ENCODE peak calls at places on chromosomes 6 and 20, in seven cellular contexts. One of them, this sample, is unnamed.

GRCh38 chr6:48628316-48628715 is 517.3 kb upstream of the PTCHD4 start:
- DNase-seq in tibial artery: no peak
- DNase-seq in brain microvascular endothelial cell: peak
- DNase-seq in left lung: no peak
- DNase-seq in HepG2: no peak
- DNase-seq in uterus: no peak
- DNase-seq in neural progenitor cell: no peak
- DNase-seq in this sample: no peak

GRCh38 chr20:63014710-63015109 is 7.9 kb upstream of the BHLHE23 start:
- DNase-seq in tibial artery: no peak
- DNase-seq in brain microvascular endothelial cell: no peak
- DNase-seq in left lung: peak
- DNase-seq in HepG2: no peak
- DNase-seq in uterus: no peak
- DNase-seq in neural progenitor cell: peak
- DNase-seq in this sample: peak

GRCh38 chr6:158324136-158324535 is 11.9 kb downstream of the TULP4 start:
- DNase-seq in tibial artery: no peak
- DNase-seq in brain microvascular endothelial cell: peak
- DNase-seq in left lung: no peak
- DNase-seq in HepG2: no peak
- DNase-seq in uterus: no peak
- DNase-seq in neural progenitor cell: no peak
- DNase-seq in this sample: no peak

GRCh38 chr6:5617179-5617578 is 355.9 kb downstream of the FARS2 start:
- DNase-seq in tibial artery: no peak
- DNase-seq in brain microvascular endothelial cell: no peak
- DNase-seq in left lung: no peak
- DNase-seq in HepG2: no peak
- DNase-seq in uterus: no peak
- DNase-seq in neural progenitor cell: no peak
- DNase-seq in this sample: no peak

GRCh38 chr6:3159805-3160781 is 2.7 kb upstream of the TUBB2A start:
- DNase-seq in tibial artery: no peak
- DNase-seq in brain microvascular endothelial cell: no peak
- DNase-seq in left lung: no peak
- DNase-seq in HepG2: peak
- DNase-seq in uterus: peak
- DNase-seq in neural progenitor cell: peak
- DNase-seq in this sample: no peak

GRCh38 chr6:16543491-16543890 is 217.8 kb downstream of the ATXN1 start:
- DNase-seq in tibial artery: no peak
- DNase-seq in brain microvascular endothelial cell: no peak
- DNase-seq in left lung: no peak
- DNase-seq in HepG2: no peak
- DNase-seq in uterus: no peak
- DNase-seq in neural progenitor cell: no peak
- DNase-seq in this sample: no peak

GRCh38 chr6:56148488-56149190 is 98.7 kb downstream of the COL21A1 start:
- DNase-seq in tibial artery: no peak
- DNase-seq in brain microvascular endothelial cell: peak
- DNase-seq in left lung: no peak
- DNase-seq in HepG2: no peak
- DNase-seq in uterus: no peak
- DNase-seq in neural progenitor cell: no peak
- DNase-seq in this sample: no peak

GRCh38 chr20:5987383-5987782 is 36.9 kb downstream of the MCM8 start:
- DNase-seq in tibial artery: no peak
- DNase-seq in brain microvascular endothelial cell: no peak
- DNase-seq in left lung: no peak
- DNase-seq in HepG2: no peak
- DNase-seq in uterus: no peak
- DNase-seq in neural progenitor cell: no peak
- DNase-seq in this sample: no peak

GRCh38 chr6:28769626-28770402 is 154.0 kb downstream of the TRIM27 start:
- DNase-seq in tibial artery: no peak
- DNase-seq in brain microvascular endothelial cell: peak
- DNase-seq in left lung: no peak
- DNase-seq in HepG2: no peak
- DNase-seq in uterus: no peak
- DNase-seq in neural progenitor cell: peak
- DNase-seq in this sample: no peak

GRCh38 chr6:41503435-41503768 is 42.8 kb upstream of the FOXP4 start:
- DNase-seq in tibial artery: no peak
- DNase-seq in brain microvascular endothelial cell: no peak
- DNase-seq in left lung: no peak
- DNase-seq in HepG2: no peak
- DNase-seq in uterus: no peak
- DNase-seq in neural progenitor cell: no peak
- DNase-seq in this sample: no peak
- H3K4me3 ChIP-seq in tibial artery: peak
- H3K4me3 ChIP-seq in brain microvascular endothelial cell: peak
- H3K4me3 ChIP-seq in left lung: no peak
- H3K4me3 ChIP-seq in HepG2: peak
- H3K4me3 ChIP-seq in uterus: no peak
- H3K4me3 ChIP-seq in neural progenitor cell: peak
- H3K4me3 ChIP-seq in this sample: peak

DNA sequence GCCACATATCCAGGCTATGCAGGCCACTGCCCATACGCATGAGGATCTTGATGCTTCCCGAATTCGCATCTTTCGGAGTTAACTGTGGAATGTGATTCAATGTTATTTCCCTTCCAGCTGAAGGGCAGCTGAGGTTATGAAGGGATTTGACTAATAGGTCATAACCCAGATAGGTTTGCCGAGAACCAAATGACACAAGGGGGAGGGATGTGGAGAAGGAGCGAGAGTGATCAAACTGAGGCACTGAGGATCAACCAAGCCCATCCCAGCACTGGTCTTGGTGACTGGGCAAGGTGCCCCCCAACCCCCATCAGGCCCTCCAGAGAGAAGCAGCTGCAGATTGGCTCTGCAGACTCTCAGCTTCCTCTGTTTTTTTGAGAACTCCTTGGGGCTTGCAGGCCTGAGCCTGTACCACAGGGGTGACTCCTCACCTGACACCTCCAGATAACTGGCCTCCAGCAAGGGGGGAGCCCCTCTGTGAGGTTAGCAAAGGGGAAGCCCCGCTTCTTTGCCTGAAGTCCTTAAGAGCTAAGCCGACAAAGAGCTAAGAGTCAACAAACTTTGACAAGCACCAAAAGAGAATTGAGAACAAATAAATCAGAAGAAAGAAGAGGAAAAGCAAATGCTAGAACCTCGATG is 185.9 kb downstream of the PDE7B start:
- DNase-seq in tibial artery: no peak
- DNase-seq in brain microvascular endothelial cell: no peak
- DNase-seq in left lung: no peak
- DNase-seq in HepG2: no peak
- DNase-seq in uterus: peak
- DNase-seq in neural progenitor cell: no peak
- DNase-seq in this sample: no peak
- H3K4me3 ChIP-seq in tibial artery: no peak
- H3K4me3 ChIP-seq in brain microvascular endothelial cell: peak
- H3K4me3 ChIP-seq in left lung: no peak
- H3K4me3 ChIP-seq in HepG2: no peak
- H3K4me3 ChIP-seq in uterus: peak
- H3K4me3 ChIP-seq in neural progenitor cell: no peak
- H3K4me3 ChIP-seq in this sample: no peak

DNA sequence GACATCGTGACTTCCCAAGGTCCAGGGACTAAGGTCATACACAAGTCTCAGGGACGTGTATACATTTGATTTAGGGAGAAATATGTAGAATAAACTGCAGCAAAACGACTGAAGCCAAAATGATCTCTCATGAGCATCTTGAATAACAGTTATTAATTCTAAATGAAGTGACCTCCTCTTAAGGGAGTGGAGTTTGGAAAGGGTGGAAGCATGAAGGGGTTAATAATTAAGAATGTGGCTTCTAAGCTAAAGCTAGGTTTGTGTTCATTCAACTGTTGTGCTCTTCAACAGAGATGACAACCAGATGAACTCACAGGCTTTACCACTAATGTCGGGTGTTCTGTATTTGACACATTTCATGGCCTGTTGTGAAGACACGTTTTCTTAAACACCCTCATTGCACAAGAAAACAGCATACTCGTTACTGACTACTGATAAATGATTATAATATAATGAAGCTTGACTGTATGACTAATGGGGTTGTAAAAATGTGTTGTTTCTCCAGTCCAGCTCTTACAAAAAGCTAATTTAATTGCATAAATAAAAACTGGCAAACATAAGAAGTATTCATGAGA is 1.5 kb downstream of the PPP1R14C start:
- DNase-seq in tibial artery: no peak
- DNase-seq in brain microvascular endothelial cell: no peak
- DNase-seq in left lung: no peak
- DNase-seq in HepG2: no peak
- DNase-seq in uterus: no peak
- DNase-seq in neural progenitor cell: no peak
- DNase-seq in this sample: no peak
- H3K4me3 ChIP-seq in tibial artery: peak
- H3K4me3 ChIP-seq in brain microvascular endothelial cell: no peak
- H3K4me3 ChIP-seq in left lung: peak
- H3K4me3 ChIP-seq in HepG2: no peak
- H3K4me3 ChIP-seq in uterus: no peak
- H3K4me3 ChIP-seq in neural progenitor cell: peak
- H3K4me3 ChIP-seq in this sample: peak

GRCh38 chr6:132530293-132530974 is 7.6 kb upstream of the TAAR9 start:
- DNase-seq in tibial artery: no peak
- DNase-seq in brain microvascular endothelial cell: peak
- DNase-seq in left lung: no peak
- DNase-seq in HepG2: peak
- DNase-seq in uterus: peak
- DNase-seq in neural progenitor cell: peak
- DNase-seq in this sample: peak
- H3K4me3 ChIP-seq in tibial artery: no peak
- H3K4me3 ChIP-seq in brain microvascular endothelial cell: no peak
- H3K4me3 ChIP-seq in left lung: no peak
- H3K4me3 ChIP-seq in HepG2: no peak
- H3K4me3 ChIP-seq in uterus: no peak
- H3K4me3 ChIP-seq in neural progenitor cell: no peak
- H3K4me3 ChIP-seq in this sample: no peak

GRCh38 chr6:15420959-15421438 is 175.1 kb downstream of the JARID2 start:
- DNase-seq in tibial artery: no peak
- DNase-seq in brain microvascular endothelial cell: no peak
- DNase-seq in left lung: no peak
- DNase-seq in HepG2: no peak
- DNase-seq in uterus: no peak
- DNase-seq in neural progenitor cell: no peak
- DNase-seq in this sample: no peak

GRCh38 chr6:15419493-15419892 is 173.6 kb downstream of the JARID2 start:
- DNase-seq in tibial artery: no peak
- DNase-seq in brain microvascular endothelial cell: no peak
- DNase-seq in left lung: no peak
- DNase-seq in HepG2: no peak
- DNase-seq in uterus: no peak
- DNase-seq in neural progenitor cell: no peak
- DNase-seq in this sample: no peak

GRCh38 chr6:15423286-15423957 is 177.6 kb downstream of the JARID2 start:
- DNase-seq in tibial artery: no peak
- DNase-seq in brain microvascular endothelial cell: no peak
- DNase-seq in left lung: no peak
- DNase-seq in HepG2: no peak
- DNase-seq in uterus: no peak
- DNase-seq in neural progenitor cell: no peak
- DNase-seq in this sample: no peak

GRCh38 chr6:15425947-15426346 is 180.1 kb downstream of the JARID2 start:
- DNase-seq in tibial artery: no peak
- DNase-seq in brain microvascular endothelial cell: no peak
- DNase-seq in left lung: no peak
- DNase-seq in HepG2: no peak
- DNase-seq in uterus: no peak
- DNase-seq in neural progenitor cell: no peak
- DNase-seq in this sample: no peak

GRCh38 chr6:15421945-15422733 is 176.3 kb downstream of the JARID2 start:
- DNase-seq in tibial artery: no peak
- DNase-seq in brain microvascular endothelial cell: no peak
- DNase-seq in left lung: no peak
- DNase-seq in HepG2: no peak
- DNase-seq in uterus: no peak
- DNase-seq in neural progenitor cell: no peak
- DNase-seq in this sample: no peak
- H3K4me3 ChIP-seq in tibial artery: no peak
- H3K4me3 ChIP-seq in brain microvascular endothelial cell: no peak
- H3K4me3 ChIP-seq in left lung: no peak
- H3K4me3 ChIP-seq in HepG2: no peak
- H3K4me3 ChIP-seq in uterus: no peak
- H3K4me3 ChIP-seq in neural progenitor cell: no peak
- H3K4me3 ChIP-seq in this sample: no peak

This sample was measured in NT2/D1.